ENCODE peak calls at places on chromosome 17, in ten cellular contexts. U is upper lobe of left lung, Y is lower leg skin, P is endothelial cell of umbilical vein, M is NB4, D is adrenal gland, F is stomach, G is esophagus squamous epithelium, O is GM12878, J is transverse colon. V is an unnamed sample.

GRCh38 chr17:48513653-48514482 is 16.9 kb downstream of the HOXB1 start:
- DNase-seq in U (no peak), Y (peak; percentile 46), P (no peak), M (no peak), D (no peak), F (no peak), G (no peak), O (no peak), J (no peak), V (no peak)

GRCh38 chr17:80527016-80527645 is 17.5 kb upstream of the RPTOR start:
- DNase-seq in U (no peak), Y (no peak), P (no peak), M (no peak), D (no peak), F (no peak), G (no peak), O (no peak), J (no peak), V (no peak)

GRCh38 chr17:66964930-66965800 is 658 bp downstream of the CACNG4 start:
- DNase-seq in U (no peak), Y (no peak), P (no peak), M (no peak), D (no peak), F (no peak), G (no peak), O (no peak), J (no peak), V (no peak)

GRCh38 chr17:77597421-77598240 is 360.9 kb upstream of the TNRC6C start:
- DNase-seq in U (no peak), Y (peak; percentile 75), P (no peak), M (no peak), D (no peak), F (no peak), G (no peak), O (no peak), J (no peak), V (no peak)

GRCh38 chr17:70563301-70563820 is 394.0 kb downstream of the KCNJ2 start:
- DNase-seq in U (no peak), Y (no peak), P (peak; percentile 92), M (no peak), D (no peak), F (no peak), G (no peak), O (no peak), J (peak; percentile 10), V (no peak)

GRCh38 chr17:43560461-43561427 is 14.6 kb upstream of the ETV4 start:
- DNase-seq in U (no peak), Y (no peak), P (no peak), M (no peak), D (no peak), F (no peak), G (no peak), O (no peak), J (no peak), V (no peak)

GRCh38 chr17:73194514-73195222 is 1.8 kb downstream of the COG1 start:
- DNase-seq in U (no peak), Y (no peak), P (no peak), M (no peak), D (no peak), F (no peak), G (no peak), O (no peak), J (no peak), V (no peak)

GRCh38 chr17:76562734-76563148 is 22.9 kb downstream of the PRCD start:
- DNase-seq in U (no peak), Y (no peak), P (peak; percentile 50), M (peak; percentile 25), D (peak; percentile 80), F (no peak), G (no peak), O (no peak), J (no peak), V (no peak)

GRCh38 chr17:443109-443508 is 90.5 kb upstream of the RPH3AL start:
- DNase-seq in U (no peak), Y (no peak), P (no peak), M (no peak), D (no peak), F (no peak), G (no peak), O (no peak), J (no peak), V (no peak)

GRCh38 chr17:58231644-58232043 is 6.7 kb upstream of the LPO start:
- DNase-seq in U (no peak), Y (no peak), P (no peak), M (no peak), D (no peak), F (no peak), G (no peak), O (no peak), J (no peak), V (no peak)

GRCh38 chr17:72996791-72997190 is 95.7 kb downstream of the SLC39A11 start:
- DNase-seq in U (no peak), Y (no peak), P (no peak), M (no peak), D (no peak), F (no peak), G (no peak), O (no peak), J (no peak), V (no peak)

GRCh38 chr17:77375917-77376651 is 235.3 kb downstream of the SEC14L1 start:
- DNase-seq in U (peak; percentile 46), Y (no peak), P (no peak), M (no peak), D (no peak), F (peak; percentile 45), G (no peak), O (no peak), J (peak; percentile 55), V (no peak)

GRCh38 chr17:71184716-71185115 is 936.1 kb upstream of the SOX9 start:
- DNase-seq in U (no peak), Y (no peak), P (no peak), M (no peak), D (no peak), F (no peak), G (no peak), O (no peak), J (no peak), V (no peak)

GRCh38 chr17:42221886-42222745 is 27.8 kb upstream of the GHDC start:
- DNase-seq in U (peak; percentile 70), Y (peak; percentile 82), P (peak; percentile 77), M (peak; percentile 78), D (peak; percentile 69), F (peak; percentile 55), G (peak; percentile 17), O (no peak), J (peak; percentile 44), V (peak; percentile 51)

GRCh38 chr17:35907266-35907637 is 23.3 kb downstream of the RDM1 start:
- DNase-seq in U (no peak), Y (no peak), P (no peak), M (no peak), D (no peak), F (no peak), G (no peak), O (no peak), J (no peak), V (no peak)
- TF ChIP-seq POLR2A in U (no peak), Y (no peak), P (no peak), M (no peak), D (no peak), F (no peak), G (no peak), O (no peak), J (no peak), V (no peak)

DNA sequence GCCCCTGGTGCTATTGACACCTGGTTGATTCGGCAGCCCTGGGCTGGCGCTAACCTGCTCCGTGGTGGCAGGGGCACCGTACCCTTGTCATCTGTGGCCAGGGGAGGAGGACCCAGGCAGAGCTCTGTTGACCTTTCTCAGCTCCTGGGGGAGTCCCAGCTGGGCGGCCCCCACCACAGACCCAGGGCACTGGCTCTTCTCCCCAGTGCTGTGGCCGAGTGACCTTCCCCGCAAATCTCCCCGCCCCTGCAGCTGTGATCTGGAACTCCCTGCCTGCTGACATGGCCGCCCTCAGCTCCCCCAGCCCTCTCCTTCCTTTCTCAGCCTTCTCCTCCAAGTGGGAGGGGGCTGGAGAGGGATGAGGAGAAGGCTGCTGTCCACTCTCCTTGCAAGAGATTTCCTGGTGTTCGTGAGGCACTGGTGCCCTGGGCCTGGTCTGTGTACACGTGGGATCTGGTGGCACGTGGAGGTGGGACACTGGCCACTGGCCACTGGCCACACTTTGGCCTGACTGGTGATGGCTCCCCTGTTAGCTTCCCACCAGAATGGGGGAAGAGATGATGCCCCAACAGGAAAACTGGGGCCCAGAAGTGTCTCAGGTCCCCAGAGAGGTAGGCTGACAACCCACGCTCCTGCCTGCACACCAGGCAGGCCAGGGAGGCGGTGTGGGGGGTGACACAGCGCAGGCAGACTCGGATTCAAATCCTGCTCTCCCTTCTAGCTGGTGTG is 8.2 kb downstream of the FMNL1 start:
- DNase-seq in U (no peak), Y (peak; percentile 86), P (no peak), M (no peak), D (no peak), F (no peak), G (no peak), O (no peak), J (peak; percentile 48), V (peak; percentile 61)
- TF ChIP-seq POLR2A in U (no peak), Y (no peak), P (no peak), M (no peak), D (no peak), F (no peak), G (no peak), O (no peak), J (no peak), V (no peak)

GRCh38 chr17:8152112-8152775 is at the start of gene PER1:
- DNase-seq in U (peak; percentile 99), Y (peak; percentile 99), P (peak; percentile 92), M (peak; percentile 93), D (peak; percentile 100), F (peak; percentile 97), G (peak; percentile 68), O (peak; percentile 66), J (peak; percentile 97), V (peak; percentile 86)
- TF ChIP-seq POLR2A in U (peak; percentile 97), Y (peak; percentile 34), P (peak; percentile 74), M (peak; percentile 50), D (peak; percentile 99), F (peak; percentile 81), G (no peak), O (peak; percentile 92), J (peak; percentile 93), V (peak; percentile 88)

DNA sequence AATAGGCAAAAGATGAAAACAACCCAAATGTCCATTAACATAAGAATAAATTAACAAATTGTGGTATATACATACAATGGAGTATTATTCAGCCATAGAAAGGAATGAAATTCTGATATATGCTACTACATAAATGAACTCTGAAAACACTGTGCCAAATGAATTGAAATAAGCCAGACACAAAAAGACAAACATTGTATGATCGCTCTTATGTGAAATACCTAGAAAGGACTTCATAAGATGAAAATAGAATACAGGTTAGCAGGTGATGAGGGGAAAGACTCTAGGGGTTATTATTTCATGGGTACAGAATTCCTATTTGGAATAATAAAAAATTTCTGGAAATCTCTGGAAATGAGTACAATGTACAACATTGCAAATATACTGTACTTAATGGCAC is 80.2 kb downstream of the BRIP1 start:
- DNase-seq in U (no peak), Y (no peak), P (no peak), M (no peak), D (no peak), F (no peak), G (no peak), O (no peak), J (no peak), V (no peak)
- TF ChIP-seq POLR2A in U (no peak), Y (no peak), P (no peak), M (no peak), D (no peak), F (no peak), G (no peak), O (no peak), J (no peak), V (no peak)

GRCh38 chr17:82449136-82449882 is 1.2 kb downstream of the CYBC1 start:
- DNase-seq in U (peak; percentile 42), Y (no peak), P (no peak), M (peak; percentile 52), D (no peak), F (peak; percentile 54), G (peak; percentile 51), O (peak; percentile 65), J (peak; percentile 76), V (peak; percentile 66)
- TF ChIP-seq POLR2A in U (no peak), Y (no peak), P (no peak), M (no peak), D (no peak), F (no peak), G (no peak), O (peak; percentile 92), J (peak; percentile 41), V (peak; percentile 95)

V was measured in GM12892.